ENCODE peak calls at places on chromosomes 2 and 18, in nine cellular contexts. G, E, H, X, U, A, N, F and W are unnamed samples.

GRCh38 chr2:147511491-147511948 is 333.3 kb upstream of the ACVR2A start:
- DNase-seq in G (peak; percentile 23), E (no peak), H (peak; percentile 42), X (no peak), U (no peak), A (no peak), N (no peak), F (no peak), W (no peak)

GRCh38 chr2:240500561-240501423 is 57.0 kb downstream of the ANKMY1 start:
- DNase-seq in G (no peak), E (no peak), H (no peak), X (no peak), U (no peak), A (peak; percentile 15), N (no peak), F (no peak), W (no peak)

GRCh38 chr2:62757029-62757428 is 51.5 kb downstream of the EHBP1 start:
- DNase-seq in G (no peak), E (no peak), H (no peak), X (no peak), U (no peak), A (no peak), N (no peak), F (no peak), W (no peak)

GRCh38 chr18:55320399-55321255 is 267.4 kb downstream of the TCF4 start:
- DNase-seq in G (peak; percentile 51), E (no peak), H (no peak), X (no peak), U (peak; percentile 39), A (no peak), N (no peak), F (no peak), W (peak; percentile 53)

GRCh38 chr2:17851731-17852585 is 26.5 kb upstream of the KCNS3 start:
- DNase-seq in G (peak; percentile 66), E (peak; percentile 75), H (peak; percentile 62), X (peak; percentile 76), U (peak; percentile 78), A (peak; percentile 76), N (peak; percentile 51), F (peak; percentile 42), W (peak; percentile 74)

GRCh38 chr2:60505861-60506260 is 47.6 kb downstream of the BCL11A start:
- DNase-seq in G (no peak), E (no peak), H (no peak), X (no peak), U (no peak), A (no peak), N (no peak), F (no peak), W (no peak)

GRCh38 chr2:121699421-121700328 is 37.0 kb downstream of the NIFK start:
- DNase-seq in G (peak; percentile 54), E (peak; percentile 86), H (no peak), X (no peak), U (peak; percentile 76), A (peak; percentile 84), N (peak; percentile 71), F (peak; percentile 53), W (peak; percentile 70)

GRCh38 chr2:45403036-45403435 is 208.0 kb downstream of the SRBD1 start:
- DNase-seq in G (peak; percentile 23), E (no peak), H (no peak), X (no peak), U (no peak), A (no peak), N (no peak), F (no peak), W (no peak)

GRCh38 chr2:9258953-9259399 is 52.4 kb downstream of the ASAP2 start:
- DNase-seq in G (no peak), E (no peak), H (no peak), X (no peak), U (peak; percentile 43), A (no peak), N (no peak), F (no peak), W (peak; percentile 66)

DNA sequence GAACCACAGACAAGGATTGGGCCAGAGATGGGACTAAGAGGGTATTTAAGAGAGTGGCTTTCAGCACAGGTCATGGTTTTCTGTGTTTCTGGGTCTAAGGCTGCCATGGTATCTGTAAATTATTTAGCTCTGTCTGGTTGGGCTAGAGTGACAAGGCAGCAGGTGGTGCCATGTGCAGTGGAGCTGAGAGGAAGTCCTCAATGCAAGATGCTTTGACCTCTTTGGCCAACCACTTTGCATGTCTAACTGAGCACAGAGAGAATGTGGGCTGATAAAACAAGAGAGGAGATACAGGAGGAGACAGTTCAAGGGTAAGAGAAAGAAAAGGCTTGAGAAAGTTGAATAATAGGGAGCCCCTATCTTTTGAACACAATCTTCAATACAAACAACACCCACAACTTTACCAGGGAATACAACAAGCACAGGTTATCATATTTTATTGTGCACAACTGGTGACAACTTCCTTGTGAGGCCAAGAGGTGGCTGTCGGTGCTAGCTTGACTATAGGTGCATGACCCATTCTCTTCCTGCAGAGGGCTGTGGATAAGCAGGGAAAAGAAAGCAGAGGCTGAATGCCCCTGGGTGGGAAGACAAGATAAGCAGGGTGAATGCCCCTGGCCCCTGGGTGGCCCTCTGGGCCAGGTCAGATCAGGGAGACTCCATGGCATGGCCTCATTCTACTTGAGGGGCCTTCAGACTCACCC is 12.3 kb downstream of the FLACC1 start:
- DNase-seq in G (no peak), E (peak; percentile 38), H (no peak), X (no peak), U (no peak), A (no peak), N (no peak), F (no peak), W (no peak)
- TF ChIP-seq CTCF in G (peak; percentile 27), E (no peak), H (no peak), X (no peak), U (no peak), A (no peak), N (peak; percentile 45), F (no peak), W (no peak)

GRCh38 chr2:167790189-167790588 is 457.2 kb downstream of the STK39 start:
- DNase-seq in G (no peak), E (no peak), H (no peak), X (no peak), U (no peak), A (no peak), N (no peak), F (no peak), W (no peak)
- TF ChIP-seq CTCF in G (no peak), E (no peak), H (no peak), X (no peak), U (no peak), A (no peak), N (no peak), F (no peak), W (no peak)

GRCh38 chr2:231396058-231396821 is 730 bp downstream of the B3GNT7 start:
- DNase-seq in G (no peak), E (peak; percentile 56), H (no peak), X (no peak), U (no peak), A (peak; percentile 60), N (no peak), F (no peak), W (no peak)

GRCh38 chr2:231398585-231398984 is 3.1 kb downstream of the B3GNT7 start:
- DNase-seq in G (no peak), E (no peak), H (no peak), X (no peak), U (no peak), A (no peak), N (no peak), F (no peak), W (no peak)

GRCh38 chr2:231397928-231398294 is 2.4 kb downstream of the B3GNT7 start:
- DNase-seq in G (no peak), E (no peak), H (no peak), X (no peak), U (no peak), A (no peak), N (no peak), F (no peak), W (no peak)

GRCh38 chr2:231395188-231396057 is at the start of gene B3GNT7:
- DNase-seq in G (no peak), E (peak; percentile 85), H (no peak), X (no peak), U (no peak), A (peak; percentile 83), N (no peak), F (peak; percentile 29), W (no peak)

DNA sequence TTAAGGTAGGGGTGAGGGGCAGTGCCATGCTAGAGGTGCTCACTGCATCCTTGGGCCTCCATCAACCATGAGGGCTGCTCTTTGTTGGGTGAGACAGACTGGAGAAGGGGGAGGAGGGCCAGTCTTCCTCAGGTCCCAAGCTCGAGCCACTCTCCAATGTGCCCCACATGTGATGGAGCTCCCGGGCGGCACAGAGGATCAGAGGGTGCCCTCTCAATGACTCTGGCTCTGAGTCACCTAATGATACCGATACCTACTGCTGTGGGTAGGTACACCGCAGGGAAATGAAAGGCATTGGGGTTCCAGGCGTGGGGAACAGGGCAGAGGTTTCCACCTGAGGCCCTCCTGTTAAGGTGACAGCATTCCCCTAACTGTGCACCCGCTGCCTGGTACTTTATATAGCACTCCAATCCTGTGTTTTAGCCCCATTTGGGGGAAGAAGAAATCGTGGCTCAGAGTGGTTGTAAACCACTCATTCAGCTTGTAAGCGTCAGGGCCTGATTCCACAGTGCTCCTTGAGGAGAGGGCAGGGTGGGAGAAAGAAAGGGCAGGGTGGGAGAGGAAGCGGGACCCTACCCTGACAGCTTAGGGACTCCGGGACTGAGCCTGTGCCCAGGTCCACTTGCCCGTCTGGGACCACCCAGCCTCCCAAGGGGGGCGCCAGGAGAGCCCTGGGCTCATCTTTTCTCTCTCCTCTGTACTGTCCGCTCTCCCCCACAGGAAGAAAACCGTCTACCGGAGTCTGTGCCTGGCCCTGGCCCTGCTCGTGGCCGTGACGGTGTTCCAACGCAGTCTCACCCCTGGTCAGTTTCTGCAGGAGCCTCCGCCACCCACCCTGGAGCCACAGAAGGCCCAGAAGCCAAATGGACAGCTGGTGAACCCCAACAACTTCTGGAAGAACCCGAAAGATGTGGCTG is 1.8 kb downstream of the B3GNT7 start:
- DNase-seq in G (no peak), E (peak; percentile 40), H (no peak), X (no peak), U (no peak), A (peak; percentile 28), N (no peak), F (no peak), W (no peak)
- TF ChIP-seq CTCF in G (no peak), E (no peak), H (no peak), X (no peak), U (no peak), A (no peak), N (no peak), F (no peak), W (no peak)

DNA sequence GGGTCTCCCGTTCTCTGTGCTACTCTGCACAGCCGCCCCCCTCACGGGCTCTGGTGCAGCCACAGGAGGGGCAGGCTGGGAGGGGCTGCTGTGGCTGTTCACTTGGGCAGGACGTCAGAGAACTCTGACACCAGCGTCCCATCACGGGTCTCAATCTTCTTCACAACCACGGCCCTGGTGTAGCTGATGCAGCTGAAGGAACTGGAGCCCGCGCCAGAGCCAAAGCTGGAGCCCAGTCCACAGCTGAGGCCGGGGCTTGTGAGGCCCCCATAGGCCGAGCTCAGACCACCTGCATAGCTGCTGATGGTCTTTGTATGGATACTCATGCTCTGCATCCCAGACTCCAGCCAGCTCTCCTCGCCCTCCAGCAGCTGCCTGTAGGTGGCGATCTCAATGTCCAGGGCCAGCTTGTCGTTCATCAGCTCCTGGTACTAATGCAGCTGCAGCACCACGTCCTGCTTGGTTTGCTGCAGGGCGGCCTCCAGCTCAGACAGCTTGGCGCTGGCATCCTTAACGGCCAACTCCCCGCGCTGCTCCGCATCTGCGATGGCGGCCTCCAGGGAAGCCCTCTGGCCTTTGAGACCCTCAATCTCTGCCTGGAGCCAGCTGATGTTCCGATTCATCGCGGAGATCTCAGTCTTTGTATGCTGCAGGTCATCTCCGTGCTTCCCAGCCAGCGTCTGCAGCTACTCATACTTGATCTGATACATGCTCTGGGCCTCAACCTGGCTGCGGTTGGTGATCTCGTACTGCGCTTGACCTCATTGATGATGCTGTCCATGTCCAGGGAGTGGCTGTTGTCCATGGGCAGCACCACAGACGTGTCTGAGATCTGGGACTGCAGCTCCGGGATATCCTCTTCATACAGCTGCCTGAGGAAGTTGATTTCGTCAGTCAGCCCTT is 7.4 kb upstream of the DUSP19 start:
- DNase-seq in G (peak; percentile 53), E (no peak), H (no peak), X (peak; percentile 29), U (peak; percentile 70), A (no peak), N (no peak), F (peak; percentile 28), W (peak; percentile 23)
- TF ChIP-seq CTCF in G (peak; percentile 66), E (peak; percentile 64), H (no peak), X (peak; percentile 77), U (peak; percentile 78), A (peak; percentile 31), N (peak; percentile 50), F (peak; percentile 44), W (peak; percentile 68)